ENCODE peak calls at places on chromosomes 16 and 17, in four cellular contexts. P is activated B cell treated with CpG ODN at 0.5 μM for 24 hours, R is GM12865, O is glutamatergic neuron. M is an unnamed sample.

GRCh38 chr17:17167356-17167755 is 38.8 kb downstream of the PLD6 start:
- DNase-seq in O (no peak), R (no peak), P (no peak), M (no peak)

GRCh38 chr17:61908292-61909037 is 19.3 kb downstream of the INTS2 start:
- DNase-seq in R (no peak), O (no peak), P (no peak), M (no peak)

GRCh38 chr17:71363661-71364060 is 757.2 kb upstream of the SOX9 start:
- DNase-seq in O (no peak), P (no peak), R (no peak), M (no peak)

GRCh38 chr17:68381076-68381900 is 76.0 kb downstream of the WIPI1 start:
- DNase-seq in P (no peak), O (no peak), R (peak), M (no peak)

GRCh38 chr17:75109407-75110236 is at the start of gene ARMC7:
- DNase-seq in R (peak), O (peak), P (peak), M (peak)

GRCh38 chr16:84214451-84215066 is 23.6 kb downstream of the ADAD2 start:
- DNase-seq in O (no peak), R (no peak), P (no peak), M (no peak)

GRCh38 chr16:57609541-57610401 is 18.7 kb upstream of the ADGRG1 start:
- DNase-seq in R (peak), P (no peak), O (no peak), M (no peak)

GRCh38 chr16:29745853-29746345 is at the start of gene C16orf54:
- DNase-seq in R (peak), P (peak), O (no peak), M (no peak)

GRCh38 chr17:45900723-45901415 is 6.5 kb downstream of the MAPT start:
- DNase-seq in R (no peak), O (no peak), P (no peak), M (no peak)

GRCh38 chr17:78132086-78132676 is 1.6 kb downstream of the TMC8 start:
- DNase-seq in O (no peak), R (peak), P (peak), M (no peak)

GRCh38 chr16:49533436-49533835 is 159.8 kb downstream of the C16orf78 start:
- DNase-seq in R (no peak), O (no peak), P (no peak), M (no peak)

GRCh38 chr17:79144090-79144610 is 69.5 kb downstream of the ENGASE start:
- DNase-seq in R (no peak), O (no peak), P (no peak), M (no peak)

GRCh38 chr17:61587807-61588660 is 3.0 kb downstream of the NACA2 start:
- DNase-seq in P (no peak), O (no peak), R (no peak), M (no peak)

GRCh38 chr16:6918661-6919060 is 414.0 kb upstream of the RBFOX1 start:
- DNase-seq in O (no peak), R (no peak), P (no peak), M (no peak)

GRCh38 chr16:67260426-67261063 is 11.8 kb downstream of the SLC9A5 start:
- DNase-seq in P (no peak), O (no peak), R (peak), M (no peak)

GRCh38 chr16:30842971-30843370 is 50.9 kb downstream of the BCL7C start:
- DNase-seq in R (no peak), P (no peak), O (no peak), M (no peak)

GRCh38 chr16:30837904-30838303 is 50.9 kb upstream of the ZNF629 start:
- DNase-seq in O (no peak), R (no peak), P (no peak), M (no peak)

GRCh38 chr16:30841332-30841731 is 52.5 kb downstream of the BCL7C start:
- DNase-seq in O (no peak), P (no peak), R (no peak), M (no peak)

GRCh38 chr16:30839523-30840227 is 52.7 kb upstream of the ZNF629 start:
- DNase-seq in R (no peak), P (no peak), O (no peak), M (no peak)

DNA sequence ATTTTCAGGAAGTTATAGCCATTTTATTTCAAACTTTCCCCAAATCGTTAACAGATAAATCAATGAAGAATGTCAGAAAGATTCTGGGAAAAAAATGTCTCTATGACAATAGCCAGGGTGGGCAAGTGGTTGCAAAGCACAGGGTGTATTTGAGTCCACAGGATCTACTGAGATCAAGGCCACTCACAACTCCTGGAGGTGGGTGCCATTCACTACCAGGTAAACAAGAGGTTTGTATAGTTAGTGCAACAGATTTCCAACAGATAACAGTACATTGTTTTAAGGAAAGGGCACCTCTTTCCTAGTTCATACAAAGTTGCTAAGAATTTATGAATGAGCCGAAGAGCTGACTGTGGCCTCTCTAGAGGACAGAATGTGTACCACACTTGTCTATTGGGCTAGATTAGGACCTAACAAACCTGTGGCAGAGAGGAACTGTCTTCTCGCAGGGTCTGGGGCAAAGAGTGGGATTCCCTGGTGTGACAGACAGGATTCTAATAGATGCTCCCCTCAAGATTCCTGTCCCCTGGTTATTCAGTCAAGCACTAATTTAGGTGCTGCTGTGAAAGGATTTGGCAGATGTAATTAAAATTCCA is 52.0 kb upstream of the ZNF629 start:
- DNase-seq in R (no peak), P (no peak), O (no peak), M (no peak)
- TF ChIP-seq CTCF in R (no peak), P (no peak), O (peak), M (peak)

GRCh38 chr17:564526-564925 is 150.1 kb downstream of the VPS53 start:
- DNase-seq in O (no peak), R (no peak), P (no peak), M (no peak)

GRCh38 chr17:561118-561517 is 153.5 kb downstream of the VPS53 start:
- DNase-seq in O (no peak), P (no peak), R (no peak), M (no peak)

GRCh38 chr17:562174-562573 is 152.5 kb downstream of the VPS53 start:
- DNase-seq in R (no peak), P (no peak), O (no peak), M (no peak)

GRCh38 chr17:563646-564045 is 151.0 kb downstream of the VPS53 start:
- DNase-seq in P (no peak), O (no peak), R (no peak), M (no peak)

GRCh38 chr17:565506-565905 is 149.1 kb downstream of the VPS53 start:
- DNase-seq in O (peak), P (no peak), R (no peak), M (no peak)
- TF ChIP-seq CTCF in O (no peak), P (no peak), R (no peak), M (no peak)

DNA sequence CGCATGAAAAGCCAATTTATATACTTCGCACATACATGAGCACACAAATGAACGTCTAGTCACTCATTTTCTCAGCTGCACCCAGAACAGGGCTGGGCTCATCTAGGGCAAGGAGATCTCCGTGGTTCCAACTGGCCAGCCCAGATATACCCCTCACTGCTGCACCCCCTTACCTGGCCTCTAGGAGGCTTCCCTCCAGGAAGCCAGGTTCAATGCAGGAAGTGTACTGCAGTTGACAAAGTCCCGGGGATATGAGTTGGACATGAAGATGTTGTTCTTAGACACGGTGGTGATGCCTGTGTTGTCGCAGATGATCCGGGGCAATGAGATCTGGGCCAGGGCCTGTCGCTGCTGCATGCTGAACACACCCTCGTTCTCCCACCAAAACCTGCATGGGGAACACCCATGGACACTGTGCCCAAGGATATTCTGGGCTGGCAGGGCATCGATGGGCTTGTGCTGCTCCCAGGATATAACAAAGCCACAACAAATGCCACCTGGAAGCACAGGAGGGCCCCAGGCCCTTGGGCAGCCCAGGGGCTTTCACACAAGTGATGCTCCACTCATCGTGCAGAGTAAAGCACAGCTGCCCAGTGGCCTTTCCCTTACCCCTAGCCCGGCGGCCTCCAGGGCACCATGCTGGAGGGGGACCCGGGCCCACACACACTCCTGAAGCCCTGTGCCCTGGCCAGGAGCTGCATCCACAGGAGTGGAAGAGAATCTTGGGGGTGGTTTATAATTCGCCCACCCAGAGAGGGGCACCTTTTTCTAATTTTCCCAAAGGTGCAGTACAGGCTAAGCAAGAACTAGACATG is 10.1 kb downstream of the MPO start:
- DNase-seq in O (no peak), R (no peak), P (no peak), M (no peak)
- TF ChIP-seq CTCF in O (peak), R (peak), P (no peak), M (peak)

DNA sequence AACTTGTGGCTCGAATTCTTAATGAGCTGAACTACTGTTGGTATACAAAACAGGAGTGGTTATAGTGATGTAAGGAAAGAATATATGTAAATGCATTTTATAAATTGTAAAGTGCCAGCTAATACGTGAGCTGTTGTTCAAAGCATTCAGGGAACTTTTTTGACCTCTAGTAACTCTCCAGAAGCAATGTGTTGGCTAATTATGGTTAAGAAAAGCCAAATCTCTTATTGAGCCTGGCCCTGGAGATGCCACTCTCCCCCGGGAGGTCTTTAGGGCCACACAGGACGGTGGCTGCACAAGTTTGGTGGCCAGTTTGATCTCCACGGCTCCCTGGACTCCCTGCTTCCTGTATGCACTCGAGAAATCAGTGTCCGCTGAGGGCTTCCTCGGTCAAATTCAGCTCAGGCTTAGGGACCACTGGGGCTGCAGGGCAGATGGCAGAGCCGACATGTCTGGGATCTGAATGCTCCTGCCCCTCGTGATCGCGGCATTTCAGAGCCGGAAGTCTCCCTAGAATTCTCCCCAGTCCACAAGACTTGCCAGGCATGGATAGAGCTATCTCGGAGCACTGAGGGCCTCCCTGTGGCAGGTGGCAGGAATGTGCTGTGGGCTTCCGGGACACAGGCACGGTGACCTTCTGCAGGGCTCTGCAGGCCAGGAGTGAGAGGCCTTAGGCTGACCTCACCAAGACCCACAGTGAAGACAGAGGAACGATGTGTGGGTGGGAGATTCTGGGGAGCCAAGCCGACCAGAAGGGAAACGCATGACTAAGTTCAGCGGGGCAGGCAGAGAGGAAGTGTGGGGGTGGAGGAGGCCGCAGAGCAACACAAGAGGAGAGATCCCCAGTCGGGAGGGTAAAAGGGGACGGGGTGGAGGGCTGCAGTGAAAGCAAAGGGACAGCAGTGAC is 18.6 kb upstream of the PITPNM3 start:
- DNase-seq in P (no peak), O (no peak), R (peak), M (peak)
- TF ChIP-seq CTCF in P (no peak), O (no peak), R (no peak), M (no peak)

DNA sequence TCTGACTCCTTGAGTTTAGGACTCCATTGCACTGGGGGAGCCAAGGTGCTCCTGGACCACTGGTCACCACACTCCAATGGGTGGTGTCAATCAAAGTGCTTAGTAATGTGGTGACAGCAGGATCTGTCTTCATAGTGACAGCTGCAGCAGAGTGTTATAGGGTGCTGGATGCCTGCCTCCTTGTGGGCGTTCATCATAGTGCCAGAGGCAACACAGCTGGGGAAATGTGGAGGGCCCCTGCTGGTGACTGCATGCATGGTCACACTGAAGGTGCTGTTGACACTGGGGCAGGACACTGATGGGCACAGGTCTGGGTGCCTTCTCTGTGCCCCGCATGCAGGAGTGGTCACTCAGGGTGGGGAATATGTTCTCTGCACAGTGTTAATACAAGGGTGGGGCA is 177.5 kb upstream of the CDH8 start:
- DNase-seq in P (no peak), O (peak), R (peak), M (no peak)
- TF ChIP-seq CTCF in P (no peak), O (peak), R (peak), M (peak)

DNA sequence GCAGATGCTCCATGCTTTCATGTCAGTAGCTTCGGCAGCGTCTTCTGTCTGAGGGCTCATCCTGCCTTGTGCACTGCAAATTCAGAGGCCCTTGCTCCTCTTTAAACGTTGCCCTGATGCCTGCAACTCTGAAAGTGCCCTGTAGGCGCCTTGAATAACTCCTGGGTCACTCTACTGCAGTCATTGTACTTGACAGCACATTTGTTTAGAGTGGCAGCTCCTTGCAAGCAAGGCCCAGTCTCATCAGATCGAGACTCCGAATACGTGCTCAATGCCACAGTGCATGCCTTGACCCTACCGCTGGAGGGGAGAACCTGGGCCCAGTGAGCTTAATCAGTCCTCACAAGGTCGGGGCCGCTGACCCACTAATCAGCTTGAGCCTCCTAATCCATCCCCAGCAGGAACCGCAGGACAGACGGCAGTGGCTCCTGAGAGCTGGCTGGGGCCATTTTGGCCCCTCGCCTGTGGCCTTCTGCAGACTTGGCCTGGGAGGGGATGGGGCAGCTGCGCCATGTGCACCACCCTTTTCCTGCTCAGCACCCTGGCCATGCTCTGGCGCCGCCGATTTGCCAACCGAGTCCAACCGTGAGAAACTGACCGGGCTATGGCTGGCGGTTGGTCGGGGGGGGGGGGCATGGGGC is at the start of gene PRCD:
- DNase-seq in R (no peak), P (no peak), O (no peak), M (no peak)
- TF ChIP-seq CTCF in R (peak), P (no peak), O (peak), M (peak)

DNA sequence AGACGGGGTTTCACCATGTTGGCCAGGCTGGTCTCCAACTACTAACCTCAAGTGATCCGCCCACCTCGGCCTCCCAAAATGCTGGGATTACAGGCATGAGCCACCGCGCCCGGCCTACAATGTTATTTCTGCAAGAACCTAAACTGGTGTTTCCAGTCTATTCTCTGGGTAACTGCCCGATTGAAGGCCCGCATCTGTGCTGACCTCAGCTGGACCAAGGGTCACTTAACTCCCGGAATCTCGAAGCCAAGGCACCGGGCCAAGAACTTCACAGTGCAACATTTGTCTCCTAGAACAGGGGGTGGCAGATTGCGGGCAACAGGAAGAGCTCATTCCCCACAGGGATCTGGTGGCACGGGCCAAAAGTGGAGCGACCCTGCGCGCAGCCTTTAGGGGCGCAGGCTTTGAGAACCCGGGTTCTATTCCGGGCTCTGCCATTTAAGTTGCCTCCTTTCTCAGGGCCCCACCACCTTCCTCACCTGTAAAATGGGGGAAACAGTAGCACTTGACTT is 785 bp downstream of the SHMT1 start:
- DNase-seq in O (no peak), R (peak), P (no peak), M (no peak)
- TF ChIP-seq CTCF in O (no peak), R (no peak), P (no peak), M (peak)

GRCh38 chr16:4935231-4935855 is 1.6 kb downstream of the PPL start:
- DNase-seq in R (no peak), O (no peak), P (no peak), M (no peak)

GRCh38 chr16:4937782-4938682 is 1.1 kb upstream of the PPL start:
- DNase-seq in O (no peak), R (no peak), P (no peak), M (no peak)

GRCh38 chr16:4936991-4937781 is at the start of gene PPL:
- DNase-seq in O (peak), P (peak), R (peak), M (peak)

GRCh38 chr16:4934591-4934990 is 2.4 kb downstream of the PPL start:
- DNase-seq in R (no peak), O (no peak), P (no peak), M (no peak)

DNA sequence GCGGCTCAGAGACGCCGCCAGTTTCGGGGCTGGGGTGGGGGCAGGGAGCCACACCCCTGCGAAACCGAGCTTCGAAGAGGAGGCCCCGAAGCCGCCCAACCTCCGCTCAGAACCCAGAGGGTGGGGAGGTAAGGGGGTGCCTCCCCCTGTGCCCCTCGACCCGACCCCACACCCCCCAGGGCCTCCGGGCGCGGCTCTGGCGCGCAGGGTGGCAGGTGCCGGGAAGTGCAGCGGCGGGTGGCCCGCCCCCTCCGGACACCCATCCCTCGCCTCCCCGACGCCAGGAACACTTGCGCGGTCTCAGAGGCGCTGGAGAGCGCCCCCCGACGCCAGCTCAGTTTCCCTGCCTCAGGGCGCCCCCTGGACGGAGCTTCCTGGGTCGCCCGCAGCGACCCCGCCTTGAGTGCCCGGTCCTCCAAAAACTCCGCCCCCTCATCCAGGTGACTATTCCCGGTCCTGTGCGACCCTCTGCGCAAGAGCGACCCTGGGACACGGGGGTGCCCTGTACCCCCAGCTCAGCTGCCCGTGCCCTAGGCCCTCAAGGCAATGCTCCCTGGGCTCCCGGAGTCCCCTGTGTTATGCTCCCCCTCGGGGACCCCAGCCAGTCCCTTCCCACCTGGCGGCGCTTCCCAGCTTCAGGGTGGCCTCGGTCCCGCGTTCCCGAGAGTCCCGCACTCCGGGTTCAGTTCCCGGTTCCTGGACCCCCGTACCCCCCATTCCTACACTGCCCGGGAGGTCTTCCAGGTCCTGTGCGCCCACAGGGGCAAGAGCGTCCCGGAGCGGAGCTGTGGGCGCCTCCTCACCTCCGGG is 562 bp downstream of the PPL start:
- DNase-seq in R (no peak), P (no peak), O (peak), M (no peak)
- TF ChIP-seq CTCF in R (peak), P (no peak), O (no peak), M (peak)